ENCODE peak calls at places on chromosome 13, in five cellular contexts. One of them, this sample, is unnamed.

GRCh38 chr13:30607908-30608307 is 9.8 kb upstream of the USPL1 start:
- DNase-seq in neural progenitor cell: no peak
- DNase-seq in cardiac fibroblast: no peak
- DNase-seq in CD8-positive, alpha-beta T cell: peak; percentile 74
- DNase-seq in thoracic aorta: no peak
- DNase-seq in this sample: peak; percentile 92

GRCh38 chr13:30429721-30430694 is 7.7 kb downstream of the UBE2L5 start:
- DNase-seq in neural progenitor cell: no peak
- DNase-seq in thoracic aorta: no peak
- DNase-seq in CD8-positive, alpha-beta T cell: no peak
- DNase-seq in cardiac fibroblast: peak; percentile 76
- DNase-seq in this sample: peak; percentile 72

GRCh38 chr13:110492299-110493160 is 69.0 kb downstream of the RAB20 start:
- DNase-seq in CD8-positive, alpha-beta T cell: no peak
- DNase-seq in thoracic aorta: no peak
- DNase-seq in cardiac fibroblast: no peak
- DNase-seq in neural progenitor cell: no peak
- DNase-seq in this sample: no peak

GRCh38 chr13:59442946-59443345 is 720.8 kb downstream of the DIAPH3 start:
- DNase-seq in cardiac fibroblast: peak; percentile 29
- DNase-seq in CD8-positive, alpha-beta T cell: no peak
- DNase-seq in thoracic aorta: no peak
- DNase-seq in neural progenitor cell: no peak
- DNase-seq in this sample: no peak

GRCh38 chr13:93217701-93218100 is 8.9 kb upstream of the GPC6 start:
- DNase-seq in cardiac fibroblast: peak; percentile 7
- DNase-seq in neural progenitor cell: no peak
- DNase-seq in CD8-positive, alpha-beta T cell: no peak
- DNase-seq in thoracic aorta: no peak
- DNase-seq in this sample: no peak

GRCh38 chr13:110812869-110813645 is 99.6 kb downstream of the ING1 start:
- DNase-seq in cardiac fibroblast: no peak
- DNase-seq in neural progenitor cell: no peak
- DNase-seq in thoracic aorta: no peak
- DNase-seq in CD8-positive, alpha-beta T cell: no peak
- DNase-seq in this sample: no peak

GRCh38 chr13:89726690-89727435 is 1620.6 kb upstream of the MIR17HG start:
- DNase-seq in neural progenitor cell: no peak
- DNase-seq in thoracic aorta: no peak
- DNase-seq in CD8-positive, alpha-beta T cell: no peak
- DNase-seq in cardiac fibroblast: peak; percentile 52
- DNase-seq in this sample: no peak

GRCh38 chr13:20525601-20526544 is at the start of gene CRYL1:
- DNase-seq in CD8-positive, alpha-beta T cell: peak; percentile 86
- DNase-seq in cardiac fibroblast: peak; percentile 65
- DNase-seq in thoracic aorta: peak; percentile 41
- DNase-seq in neural progenitor cell: peak; percentile 72
- DNase-seq in this sample: peak; percentile 77

GRCh38 chr13:23570099-23570926 is at the start of gene TNFRSF19:
- DNase-seq in cardiac fibroblast: peak; percentile 77
- DNase-seq in CD8-positive, alpha-beta T cell: no peak
- DNase-seq in thoracic aorta: no peak
- DNase-seq in neural progenitor cell: peak; percentile 75
- DNase-seq in this sample: peak; percentile 78

GRCh38 chr13:71613347-71613746 is 253.7 kb downstream of the DACH1 start:
- DNase-seq in thoracic aorta: no peak
- DNase-seq in cardiac fibroblast: peak; percentile 20
- DNase-seq in neural progenitor cell: no peak
- DNase-seq in CD8-positive, alpha-beta T cell: no peak
- DNase-seq in this sample: no peak

GRCh38 chr13:25881946-25882574 is 169.8 kb downstream of the SHISA2 start:
- DNase-seq in thoracic aorta: no peak
- DNase-seq in CD8-positive, alpha-beta T cell: no peak
- DNase-seq in neural progenitor cell: peak; percentile 91
- DNase-seq in cardiac fibroblast: peak; percentile 29
- DNase-seq in this sample: no peak

GRCh38 chr13:75687145-75687763 is 51.1 kb downstream of the LMO7 start:
- DNase-seq in thoracic aorta: no peak
- DNase-seq in CD8-positive, alpha-beta T cell: no peak
- DNase-seq in cardiac fibroblast: peak; percentile 72
- DNase-seq in neural progenitor cell: peak; percentile 28
- DNase-seq in this sample: no peak

GRCh38 chr13:43751624-43752023 is 35.1 kb downstream of the ENOX1 start:
- DNase-seq in neural progenitor cell: no peak
- DNase-seq in CD8-positive, alpha-beta T cell: no peak
- DNase-seq in thoracic aorta: no peak
- DNase-seq in cardiac fibroblast: peak; percentile 19
- DNase-seq in this sample: no peak

GRCh38 chr13:24866488-24866887 is 102.5 kb downstream of the RNF17 start:
- DNase-seq in neural progenitor cell: no peak
- DNase-seq in CD8-positive, alpha-beta T cell: no peak
- DNase-seq in cardiac fibroblast: no peak
- DNase-seq in thoracic aorta: no peak
- DNase-seq in this sample: no peak

GRCh38 chr13:104137416-104137815 is 1071.2 kb upstream of the SLC10A2 start:
- DNase-seq in thoracic aorta: no peak
- DNase-seq in cardiac fibroblast: no peak
- DNase-seq in neural progenitor cell: no peak
- DNase-seq in CD8-positive, alpha-beta T cell: no peak
- DNase-seq in this sample: no peak

GRCh38 chr13:97018029-97018819 is 23.9 kb upstream of the OXGR1 start:
- DNase-seq in cardiac fibroblast: peak; percentile 75
- DNase-seq in thoracic aorta: no peak
- DNase-seq in neural progenitor cell: peak; percentile 67
- DNase-seq in CD8-positive, alpha-beta T cell: no peak
- DNase-seq in this sample: peak; percentile 53

GRCh38 chr13:25095862-25096453 is at the start of gene PABPC3:
- DNase-seq in CD8-positive, alpha-beta T cell: no peak
- DNase-seq in neural progenitor cell: no peak
- DNase-seq in cardiac fibroblast: peak; percentile 10
- DNase-seq in thoracic aorta: no peak
- DNase-seq in this sample: no peak

GRCh38 chr13:68708336-68708908 is 1399.2 kb upstream of the ATXN8OS start:
- DNase-seq in thoracic aorta: no peak
- DNase-seq in cardiac fibroblast: no peak
- DNase-seq in neural progenitor cell: no peak
- DNase-seq in CD8-positive, alpha-beta T cell: no peak
- DNase-seq in this sample: no peak

GRCh38 chr13:44238011-44238421 is 135.6 kb upstream of the SERP2 start:
- DNase-seq in thoracic aorta: no peak
- DNase-seq in cardiac fibroblast: peak; percentile 70
- DNase-seq in neural progenitor cell: no peak
- DNase-seq in CD8-positive, alpha-beta T cell: no peak
- DNase-seq in this sample: no peak

GRCh38 chr13:96816261-96816660 is 178.0 kb downstream of the OXGR1 start:
- DNase-seq in CD8-positive, alpha-beta T cell: no peak
- DNase-seq in cardiac fibroblast: peak; percentile 25
- DNase-seq in neural progenitor cell: no peak
- DNase-seq in thoracic aorta: peak; percentile 21
- DNase-seq in this sample: no peak

GRCh38 chr13:37361608-37362007 is 237.0 kb downstream of the POSTN start:
- DNase-seq in cardiac fibroblast: no peak
- DNase-seq in CD8-positive, alpha-beta T cell: no peak
- DNase-seq in neural progenitor cell: no peak
- DNase-seq in thoracic aorta: no peak
- DNase-seq in this sample: no peak

GRCh38 chr13:36778083-36778671 is 40.8 kb upstream of the RFXAP start:
- DNase-seq in CD8-positive, alpha-beta T cell: no peak
- DNase-seq in neural progenitor cell: peak; percentile 91
- DNase-seq in cardiac fibroblast: peak; percentile 38
- DNase-seq in thoracic aorta: no peak
- DNase-seq in this sample: peak; percentile 54

GRCh38 chr13:64078025-64078424 is 2662.4 kb upstream of the PCDH20 start:
- DNase-seq in neural progenitor cell: no peak
- DNase-seq in thoracic aorta: no peak
- DNase-seq in CD8-positive, alpha-beta T cell: no peak
- DNase-seq in cardiac fibroblast: no peak
- DNase-seq in this sample: peak; percentile 21

GRCh38 chr13:23703241-23703640 is 133.0 kb downstream of the TNFRSF19 start:
- DNase-seq in CD8-positive, alpha-beta T cell: no peak
- DNase-seq in cardiac fibroblast: peak; percentile 48
- DNase-seq in thoracic aorta: no peak
- DNase-seq in neural progenitor cell: no peak
- DNase-seq in this sample: no peak

GRCh38 chr13:65854431-65854830 is 1375.7 kb downstream of the PCDH9 start:
- DNase-seq in thoracic aorta: no peak
- DNase-seq in CD8-positive, alpha-beta T cell: no peak
- DNase-seq in cardiac fibroblast: no peak
- DNase-seq in neural progenitor cell: no peak
- DNase-seq in this sample: no peak

GRCh38 chr13:46577656-46578589 is 25.0 kb downstream of the LRCH1 start:
- DNase-seq in cardiac fibroblast: no peak
- DNase-seq in neural progenitor cell: no peak
- DNase-seq in CD8-positive, alpha-beta T cell: no peak
- DNase-seq in thoracic aorta: no peak
- DNase-seq in this sample: no peak

GRCh38 chr13:110307697-110308376 is 753 bp downstream of the COL4A2 start:
- DNase-seq in thoracic aorta: no peak
- DNase-seq in neural progenitor cell: peak; percentile 59
- DNase-seq in CD8-positive, alpha-beta T cell: no peak
- DNase-seq in cardiac fibroblast: peak; percentile 60
- DNase-seq in this sample: no peak

GRCh38 chr13:81017525-81018152 is 676.7 kb upstream of the SPRY2 start:
- DNase-seq in neural progenitor cell: peak; percentile 70
- DNase-seq in cardiac fibroblast: peak; percentile 75
- DNase-seq in CD8-positive, alpha-beta T cell: no peak
- DNase-seq in thoracic aorta: no peak
- DNase-seq in this sample: peak; percentile 35

GRCh38 chr13:110506859-110507566 is 54.5 kb downstream of the RAB20 start:
- DNase-seq in cardiac fibroblast: peak; percentile 73
- DNase-seq in CD8-positive, alpha-beta T cell: no peak
- DNase-seq in neural progenitor cell: no peak
- DNase-seq in thoracic aorta: no peak
- DNase-seq in this sample: no peak

GRCh38 chr13:26679945-26680516 is 80.6 kb downstream of the GPR12 start:
- DNase-seq in thoracic aorta: no peak
- DNase-seq in cardiac fibroblast: no peak
- DNase-seq in CD8-positive, alpha-beta T cell: no peak
- DNase-seq in neural progenitor cell: peak; percentile 77
- DNase-seq in this sample: no peak

GRCh38 chr13:106533101-106533939 is 2.1 kb downstream of the EFNB2 start:
- DNase-seq in cardiac fibroblast: peak; percentile 88
- DNase-seq in neural progenitor cell: peak; percentile 93
- DNase-seq in CD8-positive, alpha-beta T cell: peak; percentile 49
- DNase-seq in thoracic aorta: no peak
- DNase-seq in this sample: peak; percentile 34

GRCh38 chr13:104648291-104648690 is 1582.1 kb upstream of the SLC10A2 start:
- DNase-seq in cardiac fibroblast: no peak
- DNase-seq in neural progenitor cell: no peak
- DNase-seq in CD8-positive, alpha-beta T cell: no peak
- DNase-seq in thoracic aorta: no peak
- DNase-seq in this sample: no peak

GRCh38 chr13:24254151-24254810 is 55.1 kb upstream of the C1QTNF9 start:
- DNase-seq in neural progenitor cell: no peak
- DNase-seq in cardiac fibroblast: peak; percentile 68
- DNase-seq in thoracic aorta: no peak
- DNase-seq in CD8-positive, alpha-beta T cell: peak; percentile 70
- DNase-seq in this sample: peak; percentile 68

GRCh38 chr13:106491928-106492327 is 43.5 kb downstream of the EFNB2 start:
- DNase-seq in cardiac fibroblast: no peak
- DNase-seq in neural progenitor cell: no peak
- DNase-seq in CD8-positive, alpha-beta T cell: no peak
- DNase-seq in thoracic aorta: no peak
- DNase-seq in this sample: no peak

GRCh38 chr13:29429496-29429895 is 166.0 kb downstream of the SLC7A1 start:
- DNase-seq in cardiac fibroblast: peak; percentile 7
- DNase-seq in CD8-positive, alpha-beta T cell: no peak
- DNase-seq in neural progenitor cell: no peak
- DNase-seq in thoracic aorta: no peak
- DNase-seq in this sample: no peak

GRCh38 chr13:29427937-29428309 is 167.6 kb downstream of the SLC7A1 start:
- DNase-seq in thoracic aorta: no peak
- DNase-seq in cardiac fibroblast: no peak
- DNase-seq in neural progenitor cell: no peak
- DNase-seq in CD8-positive, alpha-beta T cell: no peak
- DNase-seq in this sample: no peak

GRCh38 chr13:29428992-29429315 is 166.5 kb downstream of the SLC7A1 start:
- DNase-seq in thoracic aorta: no peak
- DNase-seq in CD8-positive, alpha-beta T cell: no peak
- DNase-seq in cardiac fibroblast: no peak
- DNase-seq in neural progenitor cell: no peak
- DNase-seq in this sample: no peak

GRCh38 chr13:29423050-29423449 is 172.4 kb downstream of the SLC7A1 start:
- DNase-seq in CD8-positive, alpha-beta T cell: no peak
- DNase-seq in cardiac fibroblast: no peak
- DNase-seq in neural progenitor cell: peak; percentile 60
- DNase-seq in thoracic aorta: no peak
- DNase-seq in this sample: no peak

GRCh38 chr13:29428310-29428991 is 167.0 kb downstream of the SLC7A1 start:
- DNase-seq in neural progenitor cell: peak; percentile 71
- DNase-seq in thoracic aorta: no peak
- DNase-seq in CD8-positive, alpha-beta T cell: no peak
- DNase-seq in cardiac fibroblast: no peak
- DNase-seq in this sample: no peak
- TF ChIP-seq CTCF in neural progenitor cell: no peak
- TF ChIP-seq CTCF in thoracic aorta: no peak
- TF ChIP-seq CTCF in CD8-positive, alpha-beta T cell: no peak
- TF ChIP-seq CTCF in cardiac fibroblast: no peak
- TF ChIP-seq CTCF in this sample: no peak

GRCh38 chr13:112783135-112783945 is 93.5 kb downstream of the ATP11A start:
- DNase-seq in CD8-positive, alpha-beta T cell: peak; percentile 42
- DNase-seq in cardiac fibroblast: peak; percentile 51
- DNase-seq in neural progenitor cell: no peak
- DNase-seq in thoracic aorta: no peak
- DNase-seq in this sample: no peak

GRCh38 chr13:112785419-112785856 is 95.6 kb downstream of the ATP11A start:
- DNase-seq in CD8-positive, alpha-beta T cell: no peak
- DNase-seq in neural progenitor cell: no peak
- DNase-seq in thoracic aorta: no peak
- DNase-seq in cardiac fibroblast: no peak
- DNase-seq in this sample: no peak

GRCh38 chr13:112782433-112783010 is 92.7 kb downstream of the ATP11A start:
- DNase-seq in cardiac fibroblast: no peak
- DNase-seq in CD8-positive, alpha-beta T cell: peak; percentile 36
- DNase-seq in neural progenitor cell: no peak
- DNase-seq in thoracic aorta: no peak
- DNase-seq in this sample: no peak

GRCh38 chr13:112784811-112785418 is 95.1 kb downstream of the ATP11A start:
- DNase-seq in cardiac fibroblast: no peak
- DNase-seq in thoracic aorta: no peak
- DNase-seq in neural progenitor cell: no peak
- DNase-seq in CD8-positive, alpha-beta T cell: peak; percentile 39
- DNase-seq in this sample: no peak

GRCh38 chr13:112783946-112784500 is 94.2 kb downstream of the ATP11A start:
- DNase-seq in cardiac fibroblast: no peak
- DNase-seq in CD8-positive, alpha-beta T cell: peak; percentile 23
- DNase-seq in thoracic aorta: no peak
- DNase-seq in neural progenitor cell: no peak
- DNase-seq in this sample: no peak
- H3K4me3 ChIP-seq in cardiac fibroblast: no peak overlapping the region
- H3K4me3 ChIP-seq in CD8-positive, alpha-beta T cell: no peak overlapping the region
- H3K4me3 ChIP-seq in thoracic aorta: no peak overlapping the region
- H3K4me3 ChIP-seq in neural progenitor cell: no peak overlapping the region
- H3K4me3 ChIP-seq in this sample: no peak overlapping the region

GRCh38 chr13:38398810-38399493 is 49.3 kb downstream of the UFM1 start:
- DNase-seq in cardiac fibroblast: peak; percentile 61
- DNase-seq in thoracic aorta: no peak
- DNase-seq in CD8-positive, alpha-beta T cell: no peak
- DNase-seq in neural progenitor cell: no peak
- DNase-seq in this sample: peak; percentile 1
- TF ChIP-seq CTCF in cardiac fibroblast: no peak
- TF ChIP-seq CTCF in thoracic aorta: no peak
- TF ChIP-seq CTCF in CD8-positive, alpha-beta T cell: no peak
- TF ChIP-seq CTCF in neural progenitor cell: no peak
- TF ChIP-seq CTCF in this sample: no peak

GRCh38 chr13:33081666-33082065 is 65.4 kb downstream of the KL start:
- DNase-seq in cardiac fibroblast: no peak
- DNase-seq in thoracic aorta: no peak
- DNase-seq in CD8-positive, alpha-beta T cell: no peak
- DNase-seq in neural progenitor cell: no peak
- DNase-seq in this sample: no peak
- H3K4me3 ChIP-seq in cardiac fibroblast: no peak overlapping the region
- H3K4me3 ChIP-seq in thoracic aorta: no peak overlapping the region
- H3K4me3 ChIP-seq in CD8-positive, alpha-beta T cell: no peak overlapping the region
- H3K4me3 ChIP-seq in neural progenitor cell: no peak overlapping the region
- H3K4me3 ChIP-seq in this sample: no peak overlapping the region

This sample was measured in GM12865.